ENCODE peak calls at places on chromosomes 6 and 20, in seven cellular contexts. D is neuronal stem cell, J is IMR-90, Y is H9, S is mesendoderm, E is H1, K is trophoblast cell. M is an unnamed sample.

GRCh38 chr6:20366082-20366834 is 35.4 kb upstream of the E2F3 start:
- DNase-seq in J (no peak), E (no peak), D (no peak), Y (no peak), S (peak; percentile 27), K (peak; percentile 89), M (no peak)

GRCh38 chr20:32909896-32910571 is 51.3 kb downstream of the EFCAB8 start:
- DNase-seq in E (no peak), J (no peak), S (no peak), K (no peak), D (no peak), Y (no peak), M (no peak)

GRCh38 chr6:3648724-3649123 is 102.8 kb downstream of the PXDC1 start:
- DNase-seq in D (no peak), E (no peak), S (no peak), K (no peak), J (no peak), Y (no peak), M (no peak)

GRCh38 chr20:57710841-57711240 is 1.0 kb upstream of the PMEPA1 start:
- DNase-seq in J (no peak), Y (no peak), K (peak; percentile 18), E (no peak), D (no peak), S (no peak), M (no peak)

GRCh38 chr6:89122625-89123024 is 4.8 kb upstream of the SRSF12 start:
- DNase-seq in D (no peak), S (peak; percentile 33), K (peak; percentile 42), Y (no peak), J (peak; percentile 52), E (no peak), M (peak; percentile 47)

GRCh38 chr6:150697515-150697914 is 97.8 kb downstream of the PLEKHG1 start:
- DNase-seq in E (no peak), D (no peak), J (no peak), Y (no peak), S (no peak), K (no peak), M (no peak)

GRCh38 chr20:10985536-10985935 is 311.7 kb upstream of the JAG1 start:
- DNase-seq in E (no peak), J (peak; percentile 76), Y (no peak), K (no peak), D (no peak), S (no peak), M (peak; percentile 64)

GRCh38 chr6:104537185-104537584 is 322.5 kb downstream of the HACE1 start:
- DNase-seq in J (peak; percentile 69), S (no peak), K (peak; percentile 73), Y (no peak), E (no peak), D (no peak), M (peak; percentile 93)

GRCh38 chr6:7675353-7675945 is 50.5 kb upstream of the BMP6 start:
- DNase-seq in Y (no peak), S (no peak), E (no peak), D (no peak), K (peak; percentile 89), J (no peak), M (no peak)

GRCh38 chr20:58523916-58524315 is 8.7 kb upstream of the APCDD1L start:
- DNase-seq in S (no peak), K (no peak), J (peak; percentile 49), D (no peak), E (no peak), Y (no peak), M (peak; percentile 8)

GRCh38 chr6:11149551-11149950 is 38.0 kb upstream of the ERVFRD-1 start:
- DNase-seq in K (no peak), E (no peak), Y (no peak), S (no peak), J (no peak), D (no peak), M (no peak)

GRCh38 chr6:1912731-1913130 is 303.0 kb downstream of the FOXC1 start:
- DNase-seq in E (no peak), Y (no peak), D (no peak), J (no peak), K (no peak), S (no peak), M (no peak)

GRCh38 chr20:3739054-3739925 is 6.8 kb downstream of the HSPA12B start:
- DNase-seq in E (no peak), Y (peak; percentile 61), S (no peak), D (no peak), J (no peak), K (no peak), M (no peak)

GRCh38 chr6:166655713-166656265 is 28.7 kb upstream of the RPS6KA2 start:
- DNase-seq in J (no peak), Y (no peak), K (no peak), D (no peak), E (no peak), S (no peak), M (no peak)

GRCh38 chr20:13671500-13672288 is 33.0 kb upstream of the TASP1 start:
- DNase-seq in K (no peak), J (peak; percentile 62), S (no peak), Y (no peak), D (no peak), E (no peak), M (no peak)

GRCh38 chr6:31365864-31366263 is 8.9 kb upstream of the HLA-B start:
- DNase-seq in J (no peak), D (no peak), S (no peak), K (no peak), E (no peak), Y (no peak), M (no peak)

GRCh38 chr6:2103644-2104523 is 141.5 kb downstream of the GMDS start:
- DNase-seq in Y (no peak), D (no peak), K (peak; percentile 66), S (peak; percentile 19), E (no peak), J (peak; percentile 69), M (peak; percentile 33)

GRCh38 chr20:41508335-41508734 is 109.8 kb downstream of the CHD6 start:
- DNase-seq in S (no peak), J (no peak), K (no peak), E (no peak), D (no peak), Y (no peak), M (no peak)

GRCh38 chr6:36327226-36328009 is 9.3 kb downstream of the BNIP5 start:
- DNase-seq in D (no peak), K (no peak), J (no peak), Y (peak; percentile 41), S (no peak), E (no peak), M (no peak)

GRCh38 chr6:157045831-157046454 is 268.8 kb downstream of the ARID1B start:
- DNase-seq in J (peak; percentile 82), Y (no peak), E (no peak), S (peak; percentile 82), D (no peak), K (peak; percentile 54), M (peak; percentile 76)

GRCh38 chr6:151629791-151630190 is 136.0 kb downstream of the CCDC170 start:
- DNase-seq in Y (no peak), J (no peak), K (no peak), D (no peak), E (no peak), S (no peak), M (no peak)

GRCh38 chr20:53707341-53708102 is 113.9 kb upstream of the ZNF217 start:
- DNase-seq in E (no peak), J (peak; percentile 66), Y (no peak), K (no peak), S (no peak), D (no peak), M (peak; percentile 65)

GRCh38 chr6:142300758-142301251 is 1.0 kb upstream of the ADGRG6 start:
- DNase-seq in S (peak; percentile 45), D (peak; percentile 4), J (peak; percentile 71), K (no peak), Y (peak; percentile 31), E (no peak), M (peak; percentile 72)
- H3K9ac ChIP-seq in S (no peak overlapping the region), D (no peak overlapping the region), J (peak overlapping the region; percentile 71), K (no peak overlapping the region), Y (no peak overlapping the region), E (no peak overlapping the region), M (peak overlapping the region; percentile 56)

GRCh38 chr6:168328086-168328485 is 8.5 kb upstream of the DACT2 start:
- DNase-seq in Y (no peak), J (no peak), D (no peak), S (no peak), E (no peak), K (no peak), M (no peak)
- H3K18ac ChIP-seq in Y (no peak overlapping the region), J (no peak overlapping the region), D (no peak overlapping the region), S (no peak overlapping the region), E (no peak overlapping the region), K (no peak overlapping the region), M (no peak overlapping the region)

GRCh38 chr6:158536084-158536890 is 23.6 kb upstream of the TMEM181 start:
- DNase-seq in Y (peak; percentile 85), E (no peak), S (peak; percentile 92), D (peak; percentile 87), K (peak; percentile 89), J (peak; percentile 65), M (peak; percentile 77)

GRCh38 chr6:158538741-158539140 is 21.1 kb upstream of the TMEM181 start:
- DNase-seq in J (no peak), S (peak; percentile 22), Y (peak; percentile 21), D (no peak), K (no peak), E (no peak), M (peak; percentile 18)

GRCh38 chr6:158539363-158539762 is 20.5 kb upstream of the TMEM181 start:
- DNase-seq in E (no peak), Y (peak; percentile 8), K (no peak), J (no peak), S (no peak), D (no peak), M (no peak)

GRCh38 chr6:158531970-158532369 is 27.9 kb upstream of the TMEM181 start:
- DNase-seq in D (no peak), K (no peak), S (no peak), Y (no peak), J (no peak), E (no peak), M (no peak)

DNA sequence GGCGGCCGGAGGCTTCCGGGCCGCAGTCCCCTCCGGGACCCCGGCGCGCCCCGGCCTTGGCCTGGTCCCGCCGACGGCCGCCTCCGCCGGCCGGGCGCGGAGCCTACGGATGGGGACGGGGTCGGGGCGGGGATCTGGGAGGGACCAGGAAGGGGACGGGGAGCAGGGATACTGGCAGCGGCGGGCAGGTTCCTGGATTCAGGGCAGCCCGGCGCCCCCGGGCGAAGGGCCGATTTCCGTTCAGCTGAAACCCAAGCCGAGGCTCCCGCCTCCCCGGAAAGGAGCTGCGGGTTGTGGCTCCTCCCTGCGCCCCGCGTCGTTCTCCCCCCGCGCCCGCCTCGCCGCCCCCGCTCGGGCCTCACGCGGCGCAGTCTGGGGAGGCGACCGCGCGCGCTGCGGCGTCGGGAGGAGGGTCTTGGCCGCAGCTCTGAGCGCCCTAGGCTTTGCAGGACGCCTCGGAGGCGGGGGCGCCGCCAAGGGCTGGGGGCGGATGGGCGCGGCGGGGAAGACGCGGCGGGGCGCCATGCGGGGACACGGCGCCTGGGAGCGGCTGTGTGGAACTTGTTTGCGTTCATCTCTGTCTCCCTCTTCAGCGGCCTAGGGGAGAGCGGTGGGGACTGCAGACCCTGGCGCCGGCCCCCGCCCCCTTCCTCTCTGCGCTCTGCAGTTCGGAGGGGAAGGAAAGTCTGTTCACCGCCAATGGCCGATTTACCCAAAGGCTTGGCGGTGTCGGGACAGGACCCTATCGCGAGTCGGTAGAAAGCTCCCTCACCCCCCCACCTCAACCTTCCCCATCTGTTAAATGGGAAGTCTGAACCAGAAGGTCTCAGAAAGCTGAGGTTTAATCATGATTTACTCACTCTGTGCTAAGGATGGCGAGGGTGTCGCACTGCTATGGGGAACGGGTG is 22.7 kb upstream of the TMEM181 start:
- DNase-seq in S (peak; percentile 83), K (no peak), Y (peak; percentile 79), J (no peak), E (no peak), D (peak; percentile 71), M (peak; percentile 36)
- H3K9ac ChIP-seq in S (peak overlapping the region; percentile 72), K (no peak overlapping the region), Y (peak overlapping the region; percentile 8), J (no peak overlapping the region), E (peak overlapping the region; percentile 45), D (peak overlapping the region; percentile 92), M (no peak overlapping the region)

GRCh38 chr6:106754215-106754614 is 124.8 kb downstream of the QRSL1 start:
- DNase-seq in Y (no peak), E (no peak), S (no peak), K (no peak), D (no peak), J (no peak), M (no peak)
- H3K18ac ChIP-seq in Y (no peak overlapping the region), E (no peak overlapping the region), S (no peak overlapping the region), K (no peak overlapping the region), D (no peak overlapping the region), J (no peak overlapping the region), M (no peak overlapping the region)

M was measured in mesenchymal stem cell.